ENCODE peak calls at places on chromosomes 6 and 20, in four cellular contexts. A is H1, R is GM12878, D is SK-N-SH. Y is an unnamed sample.

GRCh38 chr6:15374119-15374518 is 128.2 kb downstream of the JARID2 start:
- DNase-seq in D (no peak), A (no peak), R (no peak), Y (no peak)

GRCh38 chr6:28953039-28953872 is 29.5 kb upstream of the TRIM27 start:
- DNase-seq in R (peak; percentile 56), A (peak; percentile 41), D (peak; percentile 75), Y (peak; percentile 74)

GRCh38 chr6:139654888-139655782 is 280.7 kb upstream of the CITED2 start:
- DNase-seq in D (no peak), R (no peak), A (no peak), Y (peak; percentile 8)

GRCh38 chr6:106502534-106502933 is 126.8 kb downstream of the RTN4IP1 start:
- DNase-seq in D (no peak), R (no peak), A (no peak), Y (no peak)

GRCh38 chr6:1720620-1721322 is 111.1 kb downstream of the FOXC1 start:
- DNase-seq in D (peak; percentile 72), R (no peak), A (no peak), Y (no peak)

GRCh38 chr6:154958469-154958868 is 36.6 kb upstream of the TIAM2 start:
- DNase-seq in D (no peak), R (no peak), A (no peak), Y (no peak)

GRCh38 chr6:29813066-29813465 is 14.6 kb upstream of the HLA-G start:
- DNase-seq in A (no peak), R (no peak), D (no peak), Y (no peak)

GRCh38 chr6:54633601-54634000 is 213.0 kb upstream of the FAM83B start:
- DNase-seq in A (no peak), D (no peak), R (no peak), Y (peak; percentile 30)

GRCh38 chr6:99151634-99152344 is 197.7 kb downstream of the FAXC start:
- DNase-seq in R (peak; percentile 4), A (peak; percentile 33), D (peak; percentile 58), Y (peak; percentile 23)

GRCh38 chr6:117829594-117830319 is 77.3 kb upstream of the SLC35F1 start:
- DNase-seq in A (peak; percentile 17), D (peak; percentile 27), R (no peak), Y (peak; percentile 44)

GRCh38 chr6:119829006-119829405 is 479.4 kb upstream of the MAN1A1 start:
- DNase-seq in R (no peak), A (no peak), D (no peak), Y (no peak)

GRCh38 chr20:34062651-34063482 is 49.2 kb downstream of the EIF2S2 start:
- DNase-seq in A (no peak), R (no peak), D (no peak), Y (no peak)

GRCh38 chr6:4316867-4317400 is 181.6 kb upstream of the ECI2 start:
- DNase-seq in R (no peak), A (no peak), D (no peak), Y (no peak)

GRCh38 chr6:109453594-109454482 is 1.7 kb downstream of the MICAL1 start:
- DNase-seq in A (no peak), D (peak; percentile 66), R (no peak), Y (no peak)

GRCh38 chr20:9615766-9616454 is 101.5 kb downstream of the LAMP5 start:
- DNase-seq in R (peak; percentile 57), A (no peak), D (no peak), Y (no peak)

GRCh38 chr6:71181565-71181964 is 107.0 kb upstream of the OGFRL1 start:
- DNase-seq in D (no peak), R (no peak), A (peak; percentile 62), Y (peak; percentile 3)

GRCh38 chr6:148055410-148055809 is 287.2 kb upstream of the SASH1 start:
- DNase-seq in R (no peak), D (no peak), A (no peak), Y (no peak)

GRCh38 chr6:3310710-3311109 is 52.0 kb downstream of the PSMG4 start:
- DNase-seq in A (no peak), D (no peak), R (no peak), Y (no peak)

GRCh38 chr6:106490453-106490852 is 129.9 kb downstream of the CRYBG1 start:
- DNase-seq in D (no peak), A (no peak), R (no peak), Y (no peak)

GRCh38 chr20:50438986-50439407 is 71.2 kb upstream of the PTPN1 start:
- DNase-seq in D (no peak), R (no peak), A (no peak), Y (no peak)

GRCh38 chr6:34851361-34851760 is 36.5 kb downstream of the TAF11 start:
- DNase-seq in D (no peak), A (no peak), R (no peak), Y (no peak)

GRCh38 chr20:3997446-3997845 is 17.9 kb downstream of the RNF24 start:
- DNase-seq in D (no peak), A (no peak), R (no peak), Y (no peak)

GRCh38 chr20:2101057-2101934 is at the start of gene STK35:
- DNase-seq in D (peak; percentile 87), R (peak; percentile 13), A (no peak), Y (no peak)

GRCh38 chr6:41271901-41272395 is 14.5 kb downstream of the TREM1 start:
- DNase-seq in R (no peak), D (no peak), A (no peak), Y (no peak)

GRCh38 chr6:35049885-35050284 is 91.3 kb downstream of the TCP11 start:
- DNase-seq in D (peak; percentile 66), A (no peak), R (no peak), Y (no peak)

GRCh38 chr20:33444797-33445560 is 1.4 kb upstream of the SNTA1 start:
- DNase-seq in A (no peak), R (no peak), D (no peak), Y (peak; percentile 75)

GRCh38 chr6:551829-552350 is 105.0 kb downstream of the HUS1B start:
- DNase-seq in R (no peak), D (no peak), A (no peak), Y (no peak)

GRCh38 chr6:77879527-77879926 is 226.7 kb downstream of the MEI4 start:
- DNase-seq in R (no peak), A (no peak), D (no peak), Y (peak; percentile 87)

GRCh38 chr6:84220809-84221409 is 6.5 kb downstream of the CEP162 start:
- DNase-seq in R (no peak), D (peak; percentile 7), A (no peak), Y (no peak)

GRCh38 chr6:111280445-111280844 is 193.1 kb downstream of the SLC16A10 start:
- DNase-seq in R (no peak), D (no peak), A (no peak), Y (no peak)

GRCh38 chr6:43178951-43179830 is 2.8 kb upstream of the CUL9 start:
- DNase-seq in R (no peak), A (no peak), D (no peak), Y (no peak)

GRCh38 chr20:36214684-36215256 is 21.5 kb upstream of the AAR2 start:
- DNase-seq in A (no peak), D (peak; percentile 71), R (no peak), Y (peak; percentile 54)

GRCh38 chr6:103983860-103984259 is 875.9 kb downstream of the HACE1 start:
- DNase-seq in D (no peak), R (no peak), A (no peak), Y (no peak)

GRCh38 chr20:20017852-20018245 is 687 bp downstream of the NAA20 start:
- DNase-seq in A (no peak), R (no peak), D (no peak), Y (peak; percentile 40)

GRCh38 chr6:37624606-37625574 is 72.8 kb downstream of the MDGA1 start:
- DNase-seq in R (no peak), D (peak; percentile 91), A (no peak), Y (no peak)
- TF ChIP-seq TCF12 in R (no peak), D (no peak), A (no peak), Y (no peak)

GRCh38 chr6:163087981-163088380 is 326.5 kb upstream of the QKI start:
- DNase-seq in A (no peak), R (no peak), D (no peak), Y (no peak)

GRCh38 chr6:163085426-163085825 is 329.1 kb upstream of the QKI start:
- DNase-seq in A (no peak), R (no peak), D (no peak), Y (no peak)

GRCh38 chr6:163083141-163083540 is 331.4 kb upstream of the QKI start:
- DNase-seq in A (no peak), R (no peak), D (no peak), Y (no peak)

GRCh38 chr6:163086563-163086895 is 328.0 kb upstream of the QKI start:
- DNase-seq in R (no peak), A (no peak), D (no peak), Y (no peak)

DNA sequence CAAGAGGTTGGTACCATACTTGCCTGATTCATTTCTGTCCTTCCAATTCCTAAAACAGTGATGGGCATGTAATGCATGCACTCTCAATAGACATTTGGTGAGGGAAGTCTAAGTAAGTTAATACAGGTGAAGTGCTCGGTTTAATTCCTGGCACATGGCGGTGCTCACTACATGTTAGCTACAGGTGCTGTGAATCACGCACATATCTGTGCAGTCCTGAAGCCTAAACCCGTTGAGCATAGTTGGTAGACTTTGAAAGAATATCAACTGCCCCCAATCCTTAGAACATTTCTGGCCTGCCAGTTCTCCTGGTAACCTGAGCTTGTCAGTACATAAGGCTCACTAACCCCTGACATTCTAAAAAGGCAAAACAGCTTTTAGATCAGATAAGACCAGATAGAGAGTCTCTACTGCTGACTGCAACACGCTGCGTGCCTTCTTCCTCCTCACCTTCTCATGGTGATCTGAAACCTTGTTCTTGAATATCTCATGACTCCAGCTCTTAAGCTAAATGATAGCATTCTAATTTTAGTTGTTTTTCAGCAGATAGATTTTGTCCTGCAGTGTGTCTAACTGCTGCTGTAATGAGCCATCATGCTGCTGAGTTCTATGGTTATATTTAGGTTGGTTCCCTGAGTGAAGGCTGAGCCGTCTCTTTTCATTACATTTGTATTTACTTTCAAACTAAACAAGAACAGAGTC is 328.5 kb upstream of the QKI start:
- DNase-seq in R (no peak), A (no peak), D (no peak), Y (no peak)
- TF ChIP-seq TCF12 in R (no peak), A (no peak), D (no peak), Y (no peak)

GRCh38 chr6:31952140-31952805 is 6.4 kb downstream of the CFB start:
- DNase-seq in D (peak; percentile 75), A (no peak), R (no peak), Y (peak; percentile 71)
- TF ChIP-seq TCF12 in D (no peak), A (no peak), R (no peak), Y (no peak)

GRCh38 chr6:16749516-16750485 is 11.5 kb downstream of the ATXN1 start:
- DNase-seq in A (no peak), R (no peak), D (no peak), Y (no peak)
- TF ChIP-seq TCF12 in A (no peak), R (no peak), D (no peak), Y (no peak)

DNA sequence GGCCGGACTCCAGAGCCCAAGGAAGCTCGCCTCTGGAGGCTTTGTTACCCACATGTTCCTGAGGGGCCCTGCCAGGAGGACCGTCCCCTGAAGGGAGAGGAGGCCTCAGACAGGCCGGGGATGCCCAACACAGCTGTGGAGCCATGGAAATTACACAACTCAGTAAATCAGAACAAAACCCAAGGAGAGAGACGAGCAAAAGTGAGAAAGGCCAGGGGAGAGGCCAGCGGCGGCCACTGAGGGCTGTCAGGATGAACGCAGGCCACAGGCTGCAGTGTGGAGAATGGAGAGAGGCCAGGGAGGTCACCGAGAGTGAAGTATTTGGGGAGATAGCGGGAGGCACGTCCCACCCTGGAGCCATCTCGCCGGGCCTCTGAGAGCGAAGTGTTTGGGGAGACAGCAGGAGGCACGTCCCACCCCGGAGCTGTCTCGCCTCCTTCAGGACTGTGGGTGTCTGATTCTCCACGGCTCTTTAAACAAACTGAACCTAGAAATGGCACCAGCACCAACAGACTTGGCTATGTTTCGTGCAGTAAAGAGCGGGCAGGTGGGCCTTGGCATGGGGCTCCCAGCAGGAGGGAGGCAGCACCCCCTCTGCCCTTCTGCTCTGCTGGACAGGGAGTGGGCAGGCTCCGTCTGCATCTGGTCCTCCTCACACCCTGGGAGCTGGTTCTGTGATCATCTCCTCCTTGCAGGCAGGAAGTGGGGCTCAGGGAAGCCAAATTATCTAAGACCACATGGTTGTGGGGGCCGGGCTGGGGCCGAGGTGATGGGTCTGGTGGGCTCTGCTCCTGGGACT is 91.0 kb downstream of the YTHDF1 start:
- DNase-seq in D (no peak), A (no peak), R (no peak), Y (no peak)
- TF ChIP-seq TCF12 in D (no peak), A (no peak), R (no peak), Y (no peak)